ENCODE peak calls at places on chromosomes 5 and 9, in ten cellular contexts. One of them, this sample, is unnamed.

GRCh38 chr9:34252016-34252415 is 73.2 kb downstream of the UBAP1 start:
- DNase-seq in brain microvascular endothelial cell: no peak
- DNase-seq in heart right ventricle: no peak
- DNase-seq in epithelial cell of esophagus: no peak
- DNase-seq in kidney epithelial cell: peak
- DNase-seq in cardiac muscle cell: peak
- DNase-seq in cardiac fibroblast: peak
- DNase-seq in lung: no peak
- DNase-seq in GM12864: no peak
- DNase-seq in psoas muscle: no peak
- DNase-seq in this sample: no peak

GRCh38 chr5:15914603-15915002 is 265.0 kb downstream of the MARCHF11 start:
- DNase-seq in lung: no peak
- DNase-seq in cardiac fibroblast: peak
- DNase-seq in kidney epithelial cell: no peak
- DNase-seq in heart right ventricle: no peak
- DNase-seq in GM12864: no peak
- DNase-seq in epithelial cell of esophagus: no peak
- DNase-seq in cardiac muscle cell: peak
- DNase-seq in brain microvascular endothelial cell: no peak
- DNase-seq in psoas muscle: no peak
- DNase-seq in this sample: no peak

GRCh38 chr9:93823245-93824072 is 131.7 kb downstream of the BARX1 start:
- DNase-seq in heart right ventricle: no peak
- DNase-seq in cardiac fibroblast: no peak
- DNase-seq in lung: no peak
- DNase-seq in psoas muscle: no peak
- DNase-seq in cardiac muscle cell: no peak
- DNase-seq in brain microvascular endothelial cell: no peak
- DNase-seq in kidney epithelial cell: no peak
- DNase-seq in GM12864: no peak
- DNase-seq in epithelial cell of esophagus: no peak
- DNase-seq in this sample: no peak

GRCh38 chr5:175847503-175847902 is 23.9 kb upstream of the CPLX2 start:
- DNase-seq in GM12864: no peak
- DNase-seq in lung: no peak
- DNase-seq in brain microvascular endothelial cell: no peak
- DNase-seq in cardiac muscle cell: peak
- DNase-seq in heart right ventricle: no peak
- DNase-seq in epithelial cell of esophagus: no peak
- DNase-seq in kidney epithelial cell: no peak
- DNase-seq in psoas muscle: peak
- DNase-seq in cardiac fibroblast: no peak
- DNase-seq in this sample: peak

GRCh38 chr5:152942633-152943336 is 537.7 kb upstream of the NMUR2 start:
- DNase-seq in psoas muscle: no peak
- DNase-seq in cardiac fibroblast: no peak
- DNase-seq in lung: no peak
- DNase-seq in heart right ventricle: no peak
- DNase-seq in GM12864: no peak
- DNase-seq in kidney epithelial cell: no peak
- DNase-seq in cardiac muscle cell: no peak
- DNase-seq in brain microvascular endothelial cell: no peak
- DNase-seq in epithelial cell of esophagus: no peak
- DNase-seq in this sample: no peak

GRCh38 chr5:176561259-176561658 is 12.1 kb downstream of the CDHR2 start:
- DNase-seq in lung: no peak
- DNase-seq in epithelial cell of esophagus: peak
- DNase-seq in cardiac muscle cell: no peak
- DNase-seq in kidney epithelial cell: no peak
- DNase-seq in GM12864: no peak
- DNase-seq in psoas muscle: no peak
- DNase-seq in heart right ventricle: no peak
- DNase-seq in brain microvascular endothelial cell: no peak
- DNase-seq in cardiac fibroblast: no peak
- DNase-seq in this sample: no peak

GRCh38 chr5:66742083-66742895 is 146.1 kb downstream of the MAST4 start:
- DNase-seq in psoas muscle: peak
- DNase-seq in kidney epithelial cell: no peak
- DNase-seq in cardiac muscle cell: no peak
- DNase-seq in heart right ventricle: peak
- DNase-seq in lung: peak
- DNase-seq in epithelial cell of esophagus: peak
- DNase-seq in brain microvascular endothelial cell: peak
- DNase-seq in GM12864: no peak
- DNase-seq in cardiac fibroblast: peak
- DNase-seq in this sample: peak

GRCh38 chr9:129610473-129611301 is 10.2 kb downstream of the C9orf50 start:
- DNase-seq in cardiac fibroblast: peak
- DNase-seq in GM12864: no peak
- DNase-seq in cardiac muscle cell: peak
- DNase-seq in heart right ventricle: peak
- DNase-seq in brain microvascular endothelial cell: peak
- DNase-seq in lung: peak
- DNase-seq in epithelial cell of esophagus: peak
- DNase-seq in kidney epithelial cell: no peak
- DNase-seq in psoas muscle: peak
- DNase-seq in this sample: peak

GRCh38 chr9:85742630-85742928 is 825 bp upstream of the AGTPBP1 start:
- DNase-seq in brain microvascular endothelial cell: no peak
- DNase-seq in cardiac muscle cell: peak
- DNase-seq in kidney epithelial cell: no peak
- DNase-seq in epithelial cell of esophagus: peak
- DNase-seq in GM12864: peak
- DNase-seq in lung: no peak
- DNase-seq in heart right ventricle: no peak
- DNase-seq in psoas muscle: no peak
- DNase-seq in cardiac fibroblast: peak
- DNase-seq in this sample: no peak

GRCh38 chr5:671459-672328 is 21.5 kb downstream of the TPPP start:
- DNase-seq in epithelial cell of esophagus: peak
- DNase-seq in kidney epithelial cell: no peak
- DNase-seq in cardiac fibroblast: peak
- DNase-seq in GM12864: no peak
- DNase-seq in lung: peak
- DNase-seq in psoas muscle: peak
- DNase-seq in brain microvascular endothelial cell: peak
- DNase-seq in heart right ventricle: peak
- DNase-seq in cardiac muscle cell: peak
- DNase-seq in this sample: peak

GRCh38 chr9:12933957-12934356 is 159.1 kb downstream of the LURAP1L start:
- DNase-seq in lung: no peak
- DNase-seq in epithelial cell of esophagus: peak
- DNase-seq in GM12864: no peak
- DNase-seq in psoas muscle: no peak
- DNase-seq in cardiac muscle cell: no peak
- DNase-seq in cardiac fibroblast: peak
- DNase-seq in brain microvascular endothelial cell: no peak
- DNase-seq in kidney epithelial cell: peak
- DNase-seq in heart right ventricle: no peak
- DNase-seq in this sample: no peak

GRCh38 chr9:84668204-84669007 is 1.1 kb upstream of the NTRK2 start:
- DNase-seq in cardiac fibroblast: peak
- DNase-seq in kidney epithelial cell: peak
- DNase-seq in cardiac muscle cell: peak
- DNase-seq in lung: peak
- DNase-seq in GM12864: no peak
- DNase-seq in epithelial cell of esophagus: peak
- DNase-seq in heart right ventricle: peak
- DNase-seq in psoas muscle: peak
- DNase-seq in brain microvascular endothelial cell: peak
- DNase-seq in this sample: peak
- TF ChIP-seq CTCF in cardiac fibroblast: peak
- TF ChIP-seq CTCF in kidney epithelial cell: peak
- TF ChIP-seq CTCF in cardiac muscle cell: peak
- TF ChIP-seq CTCF in lung: peak
- TF ChIP-seq CTCF in GM12864: peak
- TF ChIP-seq CTCF in epithelial cell of esophagus: peak
- TF ChIP-seq CTCF in heart right ventricle: peak
- TF ChIP-seq CTCF in psoas muscle: peak
- TF ChIP-seq CTCF in brain microvascular endothelial cell: peak
- TF ChIP-seq CTCF in this sample: peak

GRCh38 chr9:33105504-33105903 is 29.0 kb upstream of the SMU1 start:
- DNase-seq in GM12864: no peak
- DNase-seq in cardiac fibroblast: no peak
- DNase-seq in heart right ventricle: no peak
- DNase-seq in brain microvascular endothelial cell: no peak
- DNase-seq in psoas muscle: no peak
- DNase-seq in epithelial cell of esophagus: no peak
- DNase-seq in cardiac muscle cell: no peak
- DNase-seq in lung: no peak
- DNase-seq in kidney epithelial cell: no peak
- DNase-seq in this sample: no peak
- H3K4me3 ChIP-seq in GM12864: no peak
- H3K4me3 ChIP-seq in cardiac fibroblast: no peak
- H3K4me3 ChIP-seq in heart right ventricle: no peak
- H3K4me3 ChIP-seq in brain microvascular endothelial cell: no peak
- H3K4me3 ChIP-seq in psoas muscle: no peak
- H3K4me3 ChIP-seq in epithelial cell of esophagus: no peak
- H3K4me3 ChIP-seq in cardiac muscle cell: no peak
- H3K4me3 ChIP-seq in lung: no peak
- H3K4me3 ChIP-seq in kidney epithelial cell: no peak
- H3K4me3 ChIP-seq in this sample: no peak

GRCh38 chr5:146042628-146043279 is 62.6 kb downstream of the PLAC8L1 start:
- DNase-seq in cardiac fibroblast: peak
- DNase-seq in lung: no peak
- DNase-seq in epithelial cell of esophagus: peak
- DNase-seq in kidney epithelial cell: peak
- DNase-seq in psoas muscle: no peak
- DNase-seq in cardiac muscle cell: peak
- DNase-seq in GM12864: no peak
- DNase-seq in heart right ventricle: no peak
- DNase-seq in brain microvascular endothelial cell: peak
- DNase-seq in this sample: no peak

GRCh38 chr5:146039420-146039819 is 66.0 kb downstream of the PLAC8L1 start:
- DNase-seq in cardiac fibroblast: no peak
- DNase-seq in GM12864: no peak
- DNase-seq in lung: no peak
- DNase-seq in cardiac muscle cell: no peak
- DNase-seq in psoas muscle: no peak
- DNase-seq in brain microvascular endothelial cell: no peak
- DNase-seq in epithelial cell of esophagus: no peak
- DNase-seq in kidney epithelial cell: no peak
- DNase-seq in heart right ventricle: no peak
- DNase-seq in this sample: peak

GRCh38 chr5:146043722-146044121 is 61.7 kb downstream of the PLAC8L1 start:
- DNase-seq in cardiac fibroblast: no peak
- DNase-seq in GM12864: no peak
- DNase-seq in lung: no peak
- DNase-seq in psoas muscle: no peak
- DNase-seq in kidney epithelial cell: no peak
- DNase-seq in cardiac muscle cell: no peak
- DNase-seq in brain microvascular endothelial cell: no peak
- DNase-seq in heart right ventricle: no peak
- DNase-seq in epithelial cell of esophagus: no peak
- DNase-seq in this sample: no peak

GRCh38 chr5:146040559-146040958 is 64.8 kb downstream of the PLAC8L1 start:
- DNase-seq in epithelial cell of esophagus: no peak
- DNase-seq in GM12864: no peak
- DNase-seq in heart right ventricle: peak
- DNase-seq in brain microvascular endothelial cell: no peak
- DNase-seq in lung: no peak
- DNase-seq in psoas muscle: no peak
- DNase-seq in cardiac muscle cell: peak
- DNase-seq in cardiac fibroblast: peak
- DNase-seq in kidney epithelial cell: no peak
- DNase-seq in this sample: no peak

GRCh38 chr5:146041180-146041789 is 64.1 kb downstream of the PLAC8L1 start:
- DNase-seq in lung: no peak
- DNase-seq in kidney epithelial cell: no peak
- DNase-seq in GM12864: no peak
- DNase-seq in cardiac fibroblast: no peak
- DNase-seq in cardiac muscle cell: no peak
- DNase-seq in psoas muscle: no peak
- DNase-seq in heart right ventricle: no peak
- DNase-seq in epithelial cell of esophagus: no peak
- DNase-seq in brain microvascular endothelial cell: no peak
- DNase-seq in this sample: peak
- TF ChIP-seq CTCF in lung: no peak
- TF ChIP-seq CTCF in kidney epithelial cell: peak
- TF ChIP-seq CTCF in GM12864: peak
- TF ChIP-seq CTCF in cardiac fibroblast: peak
- TF ChIP-seq CTCF in cardiac muscle cell: peak
- TF ChIP-seq CTCF in psoas muscle: peak
- TF ChIP-seq CTCF in heart right ventricle: peak
- TF ChIP-seq CTCF in epithelial cell of esophagus: peak
- TF ChIP-seq CTCF in brain microvascular endothelial cell: peak
- TF ChIP-seq CTCF in this sample: peak

GRCh38 chr9:133557581-133557980 is 23.1 kb downstream of the ADAMTSL2 start:
- DNase-seq in epithelial cell of esophagus: no peak
- DNase-seq in brain microvascular endothelial cell: no peak
- DNase-seq in heart right ventricle: no peak
- DNase-seq in cardiac fibroblast: no peak
- DNase-seq in lung: no peak
- DNase-seq in cardiac muscle cell: no peak
- DNase-seq in kidney epithelial cell: no peak
- DNase-seq in GM12864: no peak
- DNase-seq in psoas muscle: no peak
- DNase-seq in this sample: no peak
- H3K4me3 ChIP-seq in epithelial cell of esophagus: no peak
- H3K4me3 ChIP-seq in brain microvascular endothelial cell: no peak
- H3K4me3 ChIP-seq in heart right ventricle: no peak
- H3K4me3 ChIP-seq in cardiac fibroblast: no peak
- H3K4me3 ChIP-seq in lung: no peak
- H3K4me3 ChIP-seq in cardiac muscle cell: no peak
- H3K4me3 ChIP-seq in kidney epithelial cell: no peak
- H3K4me3 ChIP-seq in GM12864: no peak
- H3K4me3 ChIP-seq in psoas muscle: no peak
- H3K4me3 ChIP-seq in this sample: no peak

DNA sequence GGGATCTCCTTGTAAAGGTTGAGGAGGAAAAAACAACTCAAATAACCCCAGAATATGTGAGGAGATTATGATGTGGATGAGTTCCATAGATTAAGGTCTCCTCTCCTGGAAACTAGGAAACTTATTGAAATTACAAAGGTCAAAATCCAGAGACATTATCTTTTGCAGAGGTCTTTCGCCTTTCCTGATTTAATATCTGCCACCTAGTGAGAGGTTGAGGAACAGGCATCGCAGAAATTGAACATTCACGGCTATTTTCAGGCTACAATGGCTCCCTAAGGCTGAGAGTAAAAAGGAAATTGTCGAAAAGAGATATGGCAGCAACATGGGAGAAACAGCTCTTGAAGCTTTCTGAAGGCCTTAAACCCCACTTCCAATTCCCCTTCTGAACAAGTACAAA is 127.5 kb upstream of the PLCXD3 start:
- DNase-seq in epithelial cell of esophagus: no peak
- DNase-seq in brain microvascular endothelial cell: no peak
- DNase-seq in cardiac fibroblast: no peak
- DNase-seq in heart right ventricle: no peak
- DNase-seq in GM12864: no peak
- DNase-seq in psoas muscle: no peak
- DNase-seq in kidney epithelial cell: no peak
- DNase-seq in lung: no peak
- DNase-seq in cardiac muscle cell: no peak
- DNase-seq in this sample: peak
- TF ChIP-seq CTCF in epithelial cell of esophagus: no peak
- TF ChIP-seq CTCF in brain microvascular endothelial cell: peak
- TF ChIP-seq CTCF in cardiac fibroblast: peak
- TF ChIP-seq CTCF in heart right ventricle: peak
- TF ChIP-seq CTCF in GM12864: peak
- TF ChIP-seq CTCF in psoas muscle: no peak
- TF ChIP-seq CTCF in kidney epithelial cell: no peak
- TF ChIP-seq CTCF in lung: no peak
- TF ChIP-seq CTCF in cardiac muscle cell: peak
- TF ChIP-seq CTCF in this sample: peak